ENCODE peak calls at places on chromosomes 13 and 19, in four cellular contexts. One of them, this sample, is unnamed.

GRCh38 chr13:26325876-26326275 is 71.9 kb downstream of the CDK8 start:
- DNase-seq in body of pancreas: no peak
- DNase-seq in GM12865: peak; percentile 1
- DNase-seq in lower lobe of right lung: no peak
- DNase-seq in this sample: peak; percentile 10

GRCh38 chr19:55383279-55383788 is 758 bp downstream of the TMEM238 start:
- DNase-seq in body of pancreas: peak; percentile 29
- DNase-seq in GM12865: peak; percentile 34
- DNase-seq in lower lobe of right lung: no peak
- DNase-seq in this sample: no peak

GRCh38 chr19:55678121-55678671 is 3.2 kb downstream of the EPN1 start:
- DNase-seq in body of pancreas: no peak
- DNase-seq in GM12865: peak; percentile 97
- DNase-seq in lower lobe of right lung: peak; percentile 72
- DNase-seq in this sample: no peak

GRCh38 chr13:114065141-114065925 is 67.1 kb downstream of the RASA3 start:
- DNase-seq in body of pancreas: peak; percentile 76
- DNase-seq in GM12865: peak; percentile 79
- DNase-seq in lower lobe of right lung: peak; percentile 83
- DNase-seq in this sample: peak; percentile 99

GRCh38 chr13:35927554-35927953 is 203.6 kb downstream of the DCLK1 start:
- DNase-seq in body of pancreas: no peak
- DNase-seq in GM12865: no peak
- DNase-seq in lower lobe of right lung: no peak
- DNase-seq in this sample: peak; percentile 97

GRCh38 chr13:51252954-51253531 is 30.8 kb downstream of the FAM124A start:
- DNase-seq in body of pancreas: no peak
- DNase-seq in GM12865: peak; percentile 8
- DNase-seq in lower lobe of right lung: no peak
- DNase-seq in this sample: no peak

GRCh38 chr13:60583196-60583908 is 186.3 kb downstream of the TDRD3 start:
- DNase-seq in body of pancreas: no peak
- DNase-seq in GM12865: no peak
- DNase-seq in lower lobe of right lung: no peak
- DNase-seq in this sample: peak; percentile 89

GRCh38 chr19:29878973-29879654 is 62.9 kb upstream of the URI1 start:
- DNase-seq in body of pancreas: no peak
- DNase-seq in GM12865: no peak
- DNase-seq in lower lobe of right lung: no peak
- DNase-seq in this sample: peak; percentile 65

GRCh38 chr13:27194209-27194608 is 22.6 kb upstream of the USP12 start:
- DNase-seq in body of pancreas: no peak
- DNase-seq in GM12865: no peak
- DNase-seq in lower lobe of right lung: no peak
- DNase-seq in this sample: peak; percentile 42

GRCh38 chr19:29022165-29022564 is 190.8 kb downstream of the UQCRFS1 start:
- DNase-seq in body of pancreas: no peak
- DNase-seq in GM12865: no peak
- DNase-seq in lower lobe of right lung: no peak
- DNase-seq in this sample: no peak

DNA sequence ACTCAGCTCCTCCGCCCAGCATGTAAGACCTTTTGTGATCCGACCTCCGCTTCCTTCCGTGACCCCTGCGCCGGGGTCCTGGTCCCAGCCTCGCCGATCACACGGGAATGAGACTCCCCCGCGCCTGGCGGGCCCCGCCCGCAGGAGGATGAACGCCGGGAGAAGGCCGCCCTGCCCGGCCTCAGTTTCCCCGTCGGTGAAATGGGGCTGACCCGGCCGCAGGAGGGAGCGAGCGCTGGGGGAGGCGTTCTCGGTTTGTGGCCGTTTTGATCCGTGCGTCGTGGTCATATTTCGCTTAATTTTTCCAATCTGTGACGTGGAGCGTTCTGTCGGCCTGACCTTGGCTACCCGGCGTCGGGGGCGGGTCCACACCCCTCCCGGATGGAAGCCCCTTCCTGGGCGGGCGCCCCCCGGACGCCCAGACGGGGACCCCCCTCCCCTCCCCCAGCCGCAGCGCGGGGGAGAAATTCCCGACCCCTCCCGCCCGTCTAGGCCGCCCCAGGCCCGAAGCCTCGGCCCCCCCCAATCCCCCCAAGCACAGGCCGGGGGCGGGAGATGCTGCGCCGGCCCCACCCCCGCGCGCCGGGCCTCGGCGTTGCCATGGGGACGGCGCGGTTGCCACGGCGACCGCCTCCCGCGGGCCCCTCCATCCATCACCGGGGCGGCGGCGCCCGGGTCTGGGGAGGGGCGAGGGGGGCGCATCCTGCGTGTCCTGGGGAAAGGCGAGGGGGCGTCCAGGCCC is 11.1 kb downstream of the PALM start:
- DNase-seq in body of pancreas: no peak
- DNase-seq in GM12865: no peak
- DNase-seq in lower lobe of right lung: no peak
- DNase-seq in this sample: no peak
- H3K4me3 ChIP-seq in body of pancreas: no peak overlapping the region
- H3K4me3 ChIP-seq in GM12865: no peak overlapping the region
- H3K4me3 ChIP-seq in lower lobe of right lung: peak overlapping the region; percentile 21
- H3K4me3 ChIP-seq in this sample: no peak overlapping the region

GRCh38 chr13:21673592-21674270 is 2.9 kb downstream of the FGF9 start:
- DNase-seq in body of pancreas: peak; percentile 57
- DNase-seq in GM12865: peak; percentile 51
- DNase-seq in lower lobe of right lung: peak; percentile 62
- DNase-seq in this sample: no peak
- TF ChIP-seq CTCF in body of pancreas: no peak
- TF ChIP-seq CTCF in GM12865: peak; percentile 34
- TF ChIP-seq CTCF in lower lobe of right lung: no peak
- TF ChIP-seq CTCF in this sample: no peak

DNA sequence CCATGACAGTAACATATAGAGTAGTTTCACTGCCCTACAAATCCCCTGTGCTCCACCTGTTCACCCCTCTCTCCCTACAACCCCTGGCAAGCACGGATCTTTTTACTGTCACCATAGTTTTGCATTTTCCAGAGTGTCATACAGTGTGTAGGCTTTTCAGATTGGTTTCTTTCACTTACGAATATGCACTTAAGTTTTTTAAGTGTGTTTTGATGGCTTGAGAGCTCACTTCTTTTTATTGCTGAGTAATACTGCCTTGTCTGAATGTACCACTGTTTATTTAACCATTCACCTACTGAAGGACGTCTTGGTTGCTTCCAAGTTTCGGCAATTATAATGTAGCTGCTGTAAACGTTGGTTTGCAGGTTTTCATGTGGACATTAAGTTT is 175.1 kb downstream of the ITGBL1 start:
- DNase-seq in body of pancreas: no peak
- DNase-seq in GM12865: peak; percentile 31
- DNase-seq in lower lobe of right lung: no peak
- DNase-seq in this sample: peak; percentile 37
- H3K4me3 ChIP-seq in body of pancreas: no peak overlapping the region
- H3K4me3 ChIP-seq in GM12865: no peak overlapping the region
- H3K4me3 ChIP-seq in lower lobe of right lung: peak overlapping the region; percentile 35
- H3K4me3 ChIP-seq in this sample: no peak overlapping the region

GRCh38 chr13:92345627-92346026 is 881.0 kb upstream of the GPC6 start:
- DNase-seq in body of pancreas: no peak
- DNase-seq in GM12865: no peak
- DNase-seq in lower lobe of right lung: no peak
- DNase-seq in this sample: no peak
- TF ChIP-seq CTCF in body of pancreas: no peak
- TF ChIP-seq CTCF in GM12865: no peak
- TF ChIP-seq CTCF in lower lobe of right lung: no peak
- TF ChIP-seq CTCF in this sample: no peak

DNA sequence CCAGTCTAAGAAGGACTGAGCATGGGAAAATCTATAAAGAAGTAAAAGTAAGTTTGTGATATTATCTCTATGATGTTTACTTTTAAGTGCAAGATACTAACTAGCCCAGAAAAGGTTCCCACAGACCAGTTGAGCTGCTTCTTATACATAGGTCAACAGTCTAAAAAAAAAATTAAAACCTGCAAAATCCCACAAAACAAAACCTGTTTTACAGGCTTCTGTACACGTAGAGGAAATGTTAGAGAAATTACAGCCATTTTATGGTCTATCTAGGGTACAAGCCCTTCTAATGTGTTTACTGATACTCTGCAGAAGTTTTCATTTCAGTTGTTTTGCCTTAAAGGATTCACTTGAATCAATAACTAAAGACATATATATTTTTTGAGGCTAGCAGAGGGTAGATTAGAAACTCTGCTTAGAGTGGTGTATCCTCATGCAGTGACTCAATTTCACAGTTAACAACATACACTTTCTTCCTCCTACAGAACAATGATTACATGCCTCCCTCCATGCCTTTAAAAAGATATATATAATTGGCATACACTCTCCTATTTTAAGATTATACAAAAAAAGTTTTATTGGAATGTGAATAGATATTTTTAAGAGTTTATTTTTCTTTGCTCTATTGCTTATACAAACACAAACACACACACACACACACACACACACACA is 43.9 kb downstream of the CAB39L start:
- DNase-seq in body of pancreas: no peak
- DNase-seq in GM12865: no peak
- DNase-seq in lower lobe of right lung: no peak
- DNase-seq in this sample: no peak
- H3K4me3 ChIP-seq in body of pancreas: no peak overlapping the region
- H3K4me3 ChIP-seq in GM12865: no peak overlapping the region
- H3K4me3 ChIP-seq in lower lobe of right lung: peak overlapping the region; percentile 48
- H3K4me3 ChIP-seq in this sample: no peak overlapping the region

GRCh38 chr19:34155686-34156085 is 16.6 kb upstream of the LSM14A start:
- DNase-seq in body of pancreas: no peak
- DNase-seq in GM12865: no peak
- DNase-seq in lower lobe of right lung: no peak
- DNase-seq in this sample: peak; percentile 28
- TF ChIP-seq CTCF in body of pancreas: no peak
- TF ChIP-seq CTCF in GM12865: no peak
- TF ChIP-seq CTCF in lower lobe of right lung: no peak
- TF ChIP-seq CTCF in this sample: no peak

GRCh38 chr13:94138831-94139230 is 340.7 kb downstream of the DCT start:
- DNase-seq in body of pancreas: no peak
- DNase-seq in GM12865: no peak
- DNase-seq in lower lobe of right lung: no peak
- DNase-seq in this sample: no peak

GRCh38 chr13:94143624-94144350 is 335.7 kb downstream of the DCT start:
- DNase-seq in body of pancreas: no peak
- DNase-seq in GM12865: no peak
- DNase-seq in lower lobe of right lung: no peak
- DNase-seq in this sample: no peak

GRCh38 chr13:94140027-94140426 is 339.5 kb downstream of the DCT start:
- DNase-seq in body of pancreas: no peak
- DNase-seq in GM12865: no peak
- DNase-seq in lower lobe of right lung: no peak
- DNase-seq in this sample: no peak

DNA sequence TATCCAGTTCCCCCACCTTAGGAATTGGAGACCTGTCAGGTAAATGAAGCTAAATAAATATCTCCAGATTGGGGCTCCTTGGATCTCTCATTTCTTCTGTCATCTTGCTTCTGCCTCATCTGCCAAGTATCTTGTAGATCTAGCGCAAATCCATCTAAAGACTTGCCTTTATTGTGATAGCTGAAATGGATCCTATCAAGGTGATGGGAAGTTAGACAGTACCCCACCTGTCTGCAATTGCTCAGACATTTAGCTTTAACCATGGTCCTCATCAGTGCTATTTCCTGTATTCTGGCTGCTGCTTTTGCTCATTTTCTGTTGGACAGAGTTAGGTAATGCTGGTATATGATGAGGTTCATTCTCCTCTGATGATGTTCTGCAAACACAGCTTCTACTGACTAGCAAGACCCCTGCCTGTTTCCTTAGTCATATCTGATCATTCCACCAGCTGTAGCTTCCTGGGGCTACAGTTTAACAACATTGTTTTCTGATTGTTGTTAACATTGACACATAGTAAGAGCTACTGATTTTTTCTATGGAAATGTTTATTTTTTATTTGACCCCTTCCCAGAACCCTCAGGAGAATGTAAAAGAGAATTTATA is 340.0 kb downstream of the DCT start:
- DNase-seq in body of pancreas: no peak
- DNase-seq in GM12865: no peak
- DNase-seq in lower lobe of right lung: no peak
- DNase-seq in this sample: no peak
- H3K4me3 ChIP-seq in body of pancreas: no peak overlapping the region
- H3K4me3 ChIP-seq in GM12865: no peak overlapping the region
- H3K4me3 ChIP-seq in lower lobe of right lung: no peak overlapping the region
- H3K4me3 ChIP-seq in this sample: no peak overlapping the region

DNA sequence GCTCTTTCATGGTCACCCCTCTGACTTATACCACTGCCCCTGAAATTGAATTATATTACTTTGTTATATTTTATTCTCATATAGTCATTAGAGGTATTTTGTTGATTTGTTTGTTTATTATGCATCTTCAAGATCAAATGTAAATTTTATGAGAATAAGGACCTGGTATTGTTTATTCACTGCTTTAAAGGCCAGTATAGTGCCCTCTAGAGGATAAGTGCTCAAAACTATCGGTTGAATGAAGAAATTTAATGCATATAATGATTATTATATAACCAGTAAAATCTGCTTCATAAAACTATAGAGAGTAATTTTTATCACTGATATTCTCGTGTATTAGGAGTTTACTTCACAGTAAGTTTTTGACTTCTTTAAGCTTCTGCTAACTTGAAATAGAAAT is 1401.9 kb downstream of the SLITRK1 start:
- DNase-seq in body of pancreas: no peak
- DNase-seq in GM12865: no peak
- DNase-seq in lower lobe of right lung: no peak
- DNase-seq in this sample: peak; percentile 2
- TF ChIP-seq CTCF in body of pancreas: no peak
- TF ChIP-seq CTCF in GM12865: no peak
- TF ChIP-seq CTCF in lower lobe of right lung: no peak
- TF ChIP-seq CTCF in this sample: peak; percentile 25

This sample was measured in fibroblast of mammary gland.